ENCODE peak calls at places on chromosome 19, in ten cellular contexts. N is thyroid gland; L is lung microvascular endothelial cell; X is pancreas; M is SK-MEL-5; Q is RCC 7860; T is omental fat pad; D is HuH-7; H is endothelial cell; W is stimulated activated CD8-positive, alpha-beta memory T cell treated with anti-CD3 and anti-CD28 coated beads, Interleukin-7, amount 100 ng/mL, for 4 hours. B is an unnamed sample.

GRCh38 chr19:49420227-49420626 is 3.0 kb downstream of the PTH2 start:
- DNase-seq in N (no peak), L (no peak), X (no peak), M (no peak), Q (no peak), T (no peak), D (no peak), H (no peak), W (no peak), B (no peak)

GRCh38 chr19:48617146-48617937 is 1.6 kb downstream of the RPL18 start:
- DNase-seq in N (no peak), L (peak; percentile 26), X (peak; percentile 47), M (no peak), Q (no peak), T (no peak), D (no peak), H (no peak), W (no peak), B (peak; percentile 55)

GRCh38 chr19:3358919-3359849 is 7.2 kb upstream of the NFIC start:
- DNase-seq in N (peak; percentile 76), L (peak; percentile 65), X (peak; percentile 78), M (peak; percentile 47), Q (no peak), T (no peak), D (no peak), H (no peak), W (peak; percentile 60), B (peak; percentile 68)

GRCh38 chr19:43725468-43725867 is 9.6 kb downstream of the IRGC start:
- DNase-seq in N (no peak), L (peak; percentile 79), X (no peak), M (no peak), Q (no peak), T (no peak), D (no peak), H (no peak), W (no peak), B (no peak)

GRCh38 chr19:51830263-51830662 is 35.3 kb downstream of the FPR3 start:
- DNase-seq in N (no peak), L (peak; percentile 3), X (no peak), M (no peak), Q (no peak), T (no peak), D (no peak), H (no peak), W (no peak), B (no peak)

GRCh38 chr19:40163541-40164129 is 27.6 kb upstream of the MAP3K10 start:
- DNase-seq in N (no peak), L (no peak), X (no peak), M (no peak), Q (no peak), T (no peak), D (no peak), H (no peak), W (no peak), B (no peak)

GRCh38 chr19:39223703-39224279 is 19.7 kb upstream of the SYCN start:
- DNase-seq in N (no peak), L (peak; percentile 57), X (no peak), M (peak; percentile 46), Q (no peak), T (no peak), D (no peak), H (peak; percentile 65), W (no peak), B (no peak)

GRCh38 chr19:38213911-38214625 is 10.0 kb downstream of the DPF1 start:
- DNase-seq in N (peak; percentile 27), L (peak; percentile 16), X (no peak), M (no peak), Q (peak; percentile 95), T (no peak), D (no peak), H (no peak), W (peak; percentile 29), B (no peak)

GRCh38 chr19:10871711-10872550 is 578 bp downstream of the CARM1 start:
- DNase-seq in N (peak; percentile 31), L (peak; percentile 31), X (peak; percentile 81), M (no peak), Q (no peak), T (no peak), D (no peak), H (peak; percentile 36), W (no peak), B (no peak)

GRCh38 chr19:8342684-8343482 is at the start of gene KANK3:
- DNase-seq in N (peak; percentile 98), L (peak; percentile 99), X (peak; percentile 93), M (peak; percentile 90), Q (peak; percentile 52), T (peak; percentile 85), D (peak; percentile 97), H (peak; percentile 97), W (peak; percentile 86), B (peak; percentile 91)

GRCh38 chr19:5805465-5806132 is 732 bp downstream of the NRTN start:
- DNase-seq in N (peak; percentile 82), L (peak; percentile 24), X (peak; percentile 94), M (peak; percentile 63), Q (no peak), T (no peak), D (peak; percentile 87), H (peak; percentile 92), W (no peak), B (peak; percentile 71)

GRCh38 chr19:28313633-28314032 is 899.3 kb downstream of the UQCRFS1 start:
- DNase-seq in N (no peak), L (peak; percentile 80), X (peak; percentile 31), M (no peak), Q (peak; percentile 84), T (no peak), D (no peak), H (no peak), W (no peak), B (no peak)

B was measured in prostate gland.